ENCODE peak calls at places on chromosomes 1 and 21, in five cellular contexts. O, R, L, H and S are unnamed samples.

GRCh38 chr21:34781508-34781907 is 112.7 kb downstream of the CLIC6 start:
- DNase-seq in H (no peak), O (no peak), L (no peak), R (no peak), S (no peak)

GRCh38 chr1:22621761-22622160 is 14.7 kb upstream of the C1QA start:
- DNase-seq in O (no peak), H (no peak), R (no peak), L (no peak), S (no peak)

GRCh38 chr21:35730325-35730724 is 330.0 kb downstream of the SETD4 start:
- DNase-seq in H (no peak), R (no peak), O (no peak), L (no peak), S (no peak)

GRCh38 chr21:34889537-34890257 is 159.4 kb downstream of the RUNX1 start:
- DNase-seq in O (no peak), H (peak), R (peak), L (peak), S (peak)

GRCh38 chr1:33966346-33967141 is 102.7 kb downstream of the HMGB4 start:
- DNase-seq in R (no peak), O (no peak), H (no peak), L (no peak), S (no peak)

GRCh38 chr1:201904579-201904978 is 15.9 kb downstream of the SHISA4 start:
- DNase-seq in H (no peak), R (no peak), O (no peak), L (no peak), S (no peak)

GRCh38 chr21:45541221-45542039 is 810 bp downstream of the SLC19A1 start:
- DNase-seq in O (no peak), H (no peak), L (peak), R (peak), S (no peak)

GRCh38 chr1:36384542-36385409 is 948 bp downstream of the STK40 start:
- DNase-seq in H (no peak), L (no peak), R (peak), O (no peak), S (peak)

GRCh38 chr1:57133686-57134085 is 167.9 kb upstream of the C8B start:
- DNase-seq in H (no peak), O (no peak), R (no peak), L (no peak), S (no peak)